ENCODE peak calls at places on chromosomes 2 and 18, in ten cellular contexts. One of them, this sample, is unnamed.
A peak's percentile ranks its signal among the peaks of the same experiment; 100 is the strongest.

GRCh38 chr18:9737814-9738160 is 29.7 kb downstream of the RAB31 start:
- DNase-seq in IMR-90: no peak
- DNase-seq in kidney: peak; percentile 78
- DNase-seq in left lung: no peak
- DNase-seq in heart right ventricle: no peak
- DNase-seq in OCI-LY7: no peak
- DNase-seq in GM12878: no peak
- DNase-seq in brain microvascular endothelial cell: no peak
- DNase-seq in sigmoid colon: no peak
- DNase-seq in foreskin keratinocyte: no peak
- DNase-seq in this sample: no peak

GRCh38 chr2:181810823-181811695 is 80.5 kb upstream of the ITPRID2 start:
- DNase-seq in IMR-90: peak; percentile 93
- DNase-seq in kidney: no peak
- DNase-seq in left lung: no peak
- DNase-seq in heart right ventricle: no peak
- DNase-seq in OCI-LY7: no peak
- DNase-seq in GM12878: no peak
- DNase-seq in brain microvascular endothelial cell: peak; percentile 95
- DNase-seq in sigmoid colon: no peak
- DNase-seq in foreskin keratinocyte: peak; percentile 84
- DNase-seq in this sample: no peak

GRCh38 chr18:33924576-33924975 is 300.1 kb downstream of the NOL4 start:
- DNase-seq in IMR-90: no peak
- DNase-seq in kidney: no peak
- DNase-seq in left lung: no peak
- DNase-seq in heart right ventricle: no peak
- DNase-seq in OCI-LY7: no peak
- DNase-seq in GM12878: no peak
- DNase-seq in brain microvascular endothelial cell: no peak
- DNase-seq in sigmoid colon: no peak
- DNase-seq in foreskin keratinocyte: no peak
- DNase-seq in this sample: no peak

GRCh38 chr2:27099334-27099955 is 12.9 kb downstream of the KHK start:
- DNase-seq in IMR-90: no peak
- DNase-seq in kidney: peak; percentile 49
- DNase-seq in left lung: no peak
- DNase-seq in heart right ventricle: no peak
- DNase-seq in OCI-LY7: no peak
- DNase-seq in GM12878: no peak
- DNase-seq in brain microvascular endothelial cell: no peak
- DNase-seq in sigmoid colon: no peak
- DNase-seq in foreskin keratinocyte: no peak
- DNase-seq in this sample: no peak

GRCh38 chr2:19799881-19800780 is 101.7 kb downstream of the TTC32 start:
- DNase-seq in IMR-90: no peak
- DNase-seq in kidney: no peak
- DNase-seq in left lung: no peak
- DNase-seq in heart right ventricle: no peak
- DNase-seq in OCI-LY7: no peak
- DNase-seq in GM12878: no peak
- DNase-seq in brain microvascular endothelial cell: no peak
- DNase-seq in sigmoid colon: no peak
- DNase-seq in foreskin keratinocyte: no peak
- DNase-seq in this sample: no peak

GRCh38 chr2:86078801-86079545 is 26.7 kb downstream of the POLR1A start:
- DNase-seq in IMR-90: peak; percentile 47
- DNase-seq in kidney: no peak
- DNase-seq in left lung: no peak
- DNase-seq in heart right ventricle: no peak
- DNase-seq in OCI-LY7: peak; percentile 48
- DNase-seq in GM12878: no peak
- DNase-seq in brain microvascular endothelial cell: peak; percentile 40
- DNase-seq in sigmoid colon: no peak
- DNase-seq in foreskin keratinocyte: peak; percentile 10
- DNase-seq in this sample: peak; percentile 62

GRCh38 chr2:203809991-203810510 is 57.5 kb upstream of the CTLA4 start:
- DNase-seq in IMR-90: no peak
- DNase-seq in kidney: no peak
- DNase-seq in left lung: no peak
- DNase-seq in heart right ventricle: no peak
- DNase-seq in OCI-LY7: no peak
- DNase-seq in GM12878: no peak
- DNase-seq in brain microvascular endothelial cell: no peak
- DNase-seq in sigmoid colon: no peak
- DNase-seq in foreskin keratinocyte: no peak
- DNase-seq in this sample: no peak

GRCh38 chr2:240460781-240461431 is 25.4 kb downstream of the GPC1 start:
- DNase-seq in IMR-90: no peak
- DNase-seq in kidney: peak; percentile 51
- DNase-seq in left lung: peak; percentile 63
- DNase-seq in heart right ventricle: peak; percentile 10
- DNase-seq in OCI-LY7: no peak
- DNase-seq in GM12878: no peak
- DNase-seq in brain microvascular endothelial cell: no peak
- DNase-seq in sigmoid colon: peak; percentile 46
- DNase-seq in foreskin keratinocyte: no peak
- DNase-seq in this sample: peak; percentile 13

GRCh38 chr2:223012291-223012690 is 39.7 kb upstream of the KCNE4 start:
- DNase-seq in IMR-90: no peak
- DNase-seq in kidney: no peak
- DNase-seq in left lung: no peak
- DNase-seq in heart right ventricle: no peak
- DNase-seq in OCI-LY7: no peak
- DNase-seq in GM12878: no peak
- DNase-seq in brain microvascular endothelial cell: no peak
- DNase-seq in sigmoid colon: no peak
- DNase-seq in foreskin keratinocyte: no peak
- DNase-seq in this sample: no peak

GRCh38 chr2:223008162-223008561 is 43.8 kb upstream of the KCNE4 start:
- DNase-seq in IMR-90: peak; percentile 77
- DNase-seq in kidney: no peak
- DNase-seq in left lung: no peak
- DNase-seq in heart right ventricle: peak; percentile 12
- DNase-seq in OCI-LY7: no peak
- DNase-seq in GM12878: no peak
- DNase-seq in brain microvascular endothelial cell: peak; percentile 95
- DNase-seq in sigmoid colon: no peak
- DNase-seq in foreskin keratinocyte: no peak
- DNase-seq in this sample: no peak

GRCh38 chr2:223007531-223007930 is 44.5 kb upstream of the KCNE4 start:
- DNase-seq in IMR-90: peak; percentile 83
- DNase-seq in kidney: no peak
- DNase-seq in left lung: no peak
- DNase-seq in heart right ventricle: no peak
- DNase-seq in OCI-LY7: no peak
- DNase-seq in GM12878: no peak
- DNase-seq in brain microvascular endothelial cell: peak; percentile 71
- DNase-seq in sigmoid colon: no peak
- DNase-seq in foreskin keratinocyte: no peak
- DNase-seq in this sample: no peak

GRCh38 chr2:223010641-223011040 is 41.3 kb upstream of the KCNE4 start:
- DNase-seq in IMR-90: peak; percentile 96
- DNase-seq in kidney: no peak
- DNase-seq in left lung: no peak
- DNase-seq in heart right ventricle: no peak
- DNase-seq in OCI-LY7: no peak
- DNase-seq in GM12878: no peak
- DNase-seq in brain microvascular endothelial cell: peak; percentile 52
- DNase-seq in sigmoid colon: no peak
- DNase-seq in foreskin keratinocyte: peak; percentile 38
- DNase-seq in this sample: no peak

DNA sequence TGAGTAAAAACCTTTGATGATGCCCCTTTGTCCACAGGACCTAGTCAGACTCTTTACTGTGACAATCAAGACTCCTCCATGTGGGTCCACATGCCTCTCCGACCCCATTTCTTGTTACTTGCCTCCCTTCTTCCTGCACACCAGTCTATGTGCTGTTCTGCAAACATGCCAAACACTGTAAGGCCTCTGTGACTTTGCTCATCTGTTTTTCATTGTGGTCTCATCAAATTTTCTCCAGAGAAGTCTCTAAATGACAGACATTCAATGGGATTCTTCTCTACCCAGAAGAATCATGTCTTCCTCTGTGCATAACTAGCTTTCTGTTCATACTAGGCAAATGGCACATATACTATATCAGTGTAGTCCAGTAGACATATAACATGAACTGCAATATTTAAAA is 43.1 kb upstream of the KCNE4 start:
- DNase-seq in IMR-90: no peak
- DNase-seq in kidney: no peak
- DNase-seq in left lung: no peak
- DNase-seq in heart right ventricle: no peak
- DNase-seq in OCI-LY7: no peak
- DNase-seq in GM12878: no peak
- DNase-seq in brain microvascular endothelial cell: no peak
- DNase-seq in sigmoid colon: no peak
- DNase-seq in foreskin keratinocyte: no peak
- DNase-seq in this sample: no peak
- TF ChIP-seq CTCF in IMR-90: no peak
- TF ChIP-seq CTCF in kidney: no peak
- TF ChIP-seq CTCF in left lung: no peak
- TF ChIP-seq CTCF in heart right ventricle: no peak
- TF ChIP-seq CTCF in OCI-LY7: no peak
- TF ChIP-seq CTCF in GM12878: no peak
- TF ChIP-seq CTCF in brain microvascular endothelial cell: no peak
- TF ChIP-seq CTCF in sigmoid colon: no peak
- TF ChIP-seq CTCF in foreskin keratinocyte: no peak
- TF ChIP-seq CTCF in this sample: no peak

GRCh38 chr18:50285071-50285470 is 2.4 kb downstream of the CXXC1 start:
- DNase-seq in IMR-90: no peak
- DNase-seq in kidney: peak; percentile 70
- DNase-seq in left lung: peak; percentile 75
- DNase-seq in heart right ventricle: peak; percentile 19
- DNase-seq in OCI-LY7: no peak
- DNase-seq in GM12878: no peak
- DNase-seq in brain microvascular endothelial cell: no peak
- DNase-seq in sigmoid colon: no peak
- DNase-seq in foreskin keratinocyte: no peak
- DNase-seq in this sample: no peak

GRCh38 chr18:50284226-50284885 is 3.0 kb upstream of the MBD1 start:
- DNase-seq in IMR-90: no peak
- DNase-seq in kidney: no peak
- DNase-seq in left lung: peak; percentile 74
- DNase-seq in heart right ventricle: no peak
- DNase-seq in OCI-LY7: no peak
- DNase-seq in GM12878: no peak
- DNase-seq in brain microvascular endothelial cell: no peak
- DNase-seq in sigmoid colon: no peak
- DNase-seq in foreskin keratinocyte: peak; percentile 78
- DNase-seq in this sample: no peak

GRCh38 chr18:50281972-50282520 is 723 bp upstream of the MBD1 start:
- DNase-seq in IMR-90: no peak
- DNase-seq in kidney: no peak
- DNase-seq in left lung: no peak
- DNase-seq in heart right ventricle: no peak
- DNase-seq in OCI-LY7: no peak
- DNase-seq in GM12878: no peak
- DNase-seq in brain microvascular endothelial cell: no peak
- DNase-seq in sigmoid colon: no peak
- DNase-seq in foreskin keratinocyte: no peak
- DNase-seq in this sample: no peak

GRCh38 chr18:50282521-50283335 is 1.4 kb upstream of the MBD1 start:
- DNase-seq in IMR-90: no peak
- DNase-seq in kidney: peak; percentile 85
- DNase-seq in left lung: peak; percentile 81
- DNase-seq in heart right ventricle: peak; percentile 33
- DNase-seq in OCI-LY7: no peak
- DNase-seq in GM12878: no peak
- DNase-seq in brain microvascular endothelial cell: no peak
- DNase-seq in sigmoid colon: no peak
- DNase-seq in foreskin keratinocyte: no peak
- DNase-seq in this sample: no peak

GRCh38 chr18:50283469-50284209 is 2.3 kb upstream of the MBD1 start:
- DNase-seq in IMR-90: no peak
- DNase-seq in kidney: no peak
- DNase-seq in left lung: no peak
- DNase-seq in heart right ventricle: peak; percentile 13
- DNase-seq in OCI-LY7: no peak
- DNase-seq in GM12878: no peak
- DNase-seq in brain microvascular endothelial cell: no peak
- DNase-seq in sigmoid colon: no peak
- DNase-seq in foreskin keratinocyte: no peak
- DNase-seq in this sample: no peak
- H3K27ac ChIP-seq in IMR-90: no peak overlapping the region
- H3K27ac ChIP-seq in kidney: no peak overlapping the region
- H3K27ac ChIP-seq in left lung: no peak overlapping the region
- H3K27ac ChIP-seq in heart right ventricle: no peak overlapping the region
- H3K27ac ChIP-seq in OCI-LY7: no peak overlapping the region
- H3K27ac ChIP-seq in GM12878: no peak overlapping the region
- H3K27ac ChIP-seq in brain microvascular endothelial cell: no peak overlapping the region
- H3K27ac ChIP-seq in sigmoid colon: no peak overlapping the region
- H3K27ac ChIP-seq in foreskin keratinocyte: peak overlapping the region; percentile 16
- H3K27ac ChIP-seq in this sample: no peak overlapping the region

GRCh38 chr2:79511320-79511951 is 1.4 kb upstream of the CTNNA2 start:
- DNase-seq in IMR-90: peak; percentile 28
- DNase-seq in kidney: no peak
- DNase-seq in left lung: no peak
- DNase-seq in heart right ventricle: no peak
- DNase-seq in OCI-LY7: peak; percentile 2
- DNase-seq in GM12878: no peak
- DNase-seq in brain microvascular endothelial cell: no peak
- DNase-seq in sigmoid colon: no peak
- DNase-seq in foreskin keratinocyte: peak; percentile 7
- DNase-seq in this sample: peak; percentile 80

DNA sequence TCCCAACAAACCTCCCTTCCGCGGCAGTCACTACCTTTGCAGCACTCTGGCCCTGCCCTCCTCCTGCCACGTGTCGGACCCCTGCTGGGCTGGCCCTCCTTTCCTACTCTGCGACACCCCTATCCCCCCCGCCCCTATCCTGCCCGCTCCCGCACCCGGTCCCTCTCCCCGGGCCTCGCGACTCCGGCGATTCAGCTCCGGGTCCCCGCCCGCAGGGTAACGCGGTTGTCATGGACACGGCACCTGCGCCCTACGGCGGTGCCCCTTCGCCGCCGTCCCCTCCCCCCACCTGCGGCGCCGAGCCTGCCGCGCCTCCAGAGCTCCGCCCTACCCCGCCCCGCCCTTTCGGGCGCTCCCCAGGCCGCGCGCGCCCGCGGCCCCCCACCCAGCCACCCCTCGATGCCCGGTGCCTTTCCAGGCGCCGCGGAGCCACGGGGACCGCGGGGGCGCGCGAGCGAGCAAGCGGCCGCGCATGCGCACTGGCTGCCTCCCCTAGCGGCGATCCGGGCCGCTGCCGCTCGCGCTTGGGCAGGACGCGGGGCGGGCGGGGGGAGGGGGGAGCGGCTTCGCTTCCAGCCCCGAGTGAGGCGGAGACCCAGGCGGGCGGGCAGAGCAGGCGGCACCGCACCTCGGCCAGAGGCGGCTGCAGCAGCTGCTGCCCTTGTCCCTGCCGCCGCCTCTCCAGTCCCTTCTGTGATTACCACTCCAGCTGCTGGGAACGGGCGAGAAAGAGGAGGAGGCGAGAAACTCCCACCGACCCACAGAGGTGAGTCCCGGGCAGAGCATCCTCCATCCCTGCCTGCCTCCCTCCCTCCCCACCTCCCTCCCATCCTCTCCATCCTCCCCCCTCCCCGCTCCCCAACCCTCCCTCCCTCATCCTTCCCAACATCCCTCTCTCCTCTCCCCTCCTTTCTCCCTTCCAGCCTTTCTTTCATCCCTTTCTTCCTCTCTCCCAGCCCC is at the start of gene CTNNA2:
- DNase-seq in IMR-90: no peak
- DNase-seq in kidney: peak; percentile 75
- DNase-seq in left lung: peak; percentile 79
- DNase-seq in heart right ventricle: peak; percentile 24
- DNase-seq in OCI-LY7: no peak
- DNase-seq in GM12878: no peak
- DNase-seq in brain microvascular endothelial cell: no peak
- DNase-seq in sigmoid colon: no peak
- DNase-seq in foreskin keratinocyte: no peak
- DNase-seq in this sample: peak; percentile 79
- TF ChIP-seq CTCF in IMR-90: peak; percentile 27
- TF ChIP-seq CTCF in kidney: peak; percentile 39
- TF ChIP-seq CTCF in left lung: no peak
- TF ChIP-seq CTCF in heart right ventricle: peak; percentile 6
- TF ChIP-seq CTCF in OCI-LY7: no peak
- TF ChIP-seq CTCF in GM12878: no peak
- TF ChIP-seq CTCF in brain microvascular endothelial cell: peak; percentile 10
- TF ChIP-seq CTCF in sigmoid colon: no peak
- TF ChIP-seq CTCF in foreskin keratinocyte: peak; percentile 13
- TF ChIP-seq CTCF in this sample: peak; percentile 40

DNA sequence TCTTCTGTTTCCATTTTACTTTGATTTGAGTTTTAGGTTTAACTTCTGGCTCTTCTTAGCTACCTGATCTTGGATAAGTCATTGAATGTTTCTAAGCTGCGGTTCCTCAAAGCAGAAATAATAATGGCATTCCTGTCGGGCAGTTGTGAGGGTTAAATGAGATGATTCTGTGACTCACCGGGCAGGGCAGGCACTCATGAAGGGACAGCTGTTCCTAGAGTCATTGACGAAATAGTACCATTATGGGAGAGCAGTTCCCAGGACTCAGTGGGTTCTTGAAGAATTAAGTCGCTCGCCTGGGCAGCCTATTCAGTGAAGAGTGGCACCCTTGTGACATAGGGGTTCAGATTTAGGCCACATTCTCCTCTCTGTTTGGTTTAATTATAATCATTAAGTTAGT is 10.3 kb downstream of the TRIB2 start:
- DNase-seq in IMR-90: no peak
- DNase-seq in kidney: peak; percentile 44
- DNase-seq in left lung: no peak
- DNase-seq in heart right ventricle: no peak
- DNase-seq in OCI-LY7: no peak
- DNase-seq in GM12878: no peak
- DNase-seq in brain microvascular endothelial cell: peak; percentile 70
- DNase-seq in sigmoid colon: no peak
- DNase-seq in foreskin keratinocyte: no peak
- DNase-seq in this sample: no peak
- H3K27ac ChIP-seq in IMR-90: no peak overlapping the region
- H3K27ac ChIP-seq in kidney: no peak overlapping the region
- H3K27ac ChIP-seq in left lung: no peak overlapping the region
- H3K27ac ChIP-seq in heart right ventricle: peak overlapping the region; percentile 97
- H3K27ac ChIP-seq in OCI-LY7: no peak overlapping the region
- H3K27ac ChIP-seq in GM12878: no peak overlapping the region
- H3K27ac ChIP-seq in brain microvascular endothelial cell: peak overlapping the region; percentile 49
- H3K27ac ChIP-seq in sigmoid colon: no peak overlapping the region
- H3K27ac ChIP-seq in foreskin keratinocyte: no peak overlapping the region
- H3K27ac ChIP-seq in this sample: peak overlapping the region; percentile 5

This sample was measured in testis.